ENCODE peak calls at places on chromosomes 13 and 19, in four cellular contexts. S is mammary epithelial cell, T is tibial nerve, Y is fibroblast of lung. B is an unnamed sample.
A peak's percentile ranks its signal among the peaks of the same experiment; 100 is the strongest.

GRCh38 chr13:40666905-40667621 is 622 bp upstream of the FOXO1 start:
- DNase-seq in S (no peak), T (no peak), Y (no peak), B (peak; percentile 25)

GRCh38 chr19:56837492-56837891 is 3.0 kb downstream of the PEG3 start:
- DNase-seq in S (peak; percentile 1), T (peak; percentile 45), Y (no peak), B (no peak)

GRCh38 chr19:54418030-54418929 is 3.0 kb downstream of the TTYH1 start:
- DNase-seq in S (no peak), T (no peak), Y (peak; percentile 22), B (no peak)

GRCh38 chr19:50414850-50415660 is 3.7 kb upstream of the SPIB start:
- DNase-seq in S (peak; percentile 18), T (peak; percentile 63), Y (peak; percentile 39), B (peak; percentile 68)

GRCh38 chr13:45119990-45120864 is at the start of gene GTF2F2:
- DNase-seq in S (peak; percentile 85), T (peak; percentile 79), Y (peak; percentile 89), B (peak; percentile 82)

GRCh38 chr13:111049791-111050538 is 65.1 kb upstream of the ARHGEF7 start:
- DNase-seq in S (no peak), T (peak; percentile 69), Y (no peak), B (no peak)

GRCh38 chr19:7366701-7367420 is 18.1 kb downstream of the ARHGEF18 start:
- DNase-seq in S (peak; percentile 49), T (no peak), Y (peak; percentile 43), B (no peak)

GRCh38 chr19:13599681-13600080 is 93.4 kb upstream of the CACNA1A start:
- DNase-seq in S (no peak), T (no peak), Y (no peak), B (no peak)

GRCh38 chr19:54325194-54325621 is 12.2 kb upstream of the LILRA5 start:
- DNase-seq in S (peak; percentile 10), T (peak; percentile 59), Y (no peak), B (no peak)

GRCh38 chr13:31090921-31091624 is 70.6 kb downstream of the HSPH1 start:
- DNase-seq in S (no peak), T (no peak), Y (peak; percentile 23), B (no peak)

GRCh38 chr19:703651-704446 is 4.9 kb upstream of the PALM start:
- DNase-seq in S (peak; percentile 16), T (peak; percentile 76), Y (no peak), B (peak; percentile 16)

GRCh38 chr13:29702912-29703351 is 107.4 kb upstream of the SLC7A1 start:
- DNase-seq in S (peak; percentile 90), T (peak; percentile 38), Y (peak; percentile 92), B (no peak)

GRCh38 chr13:110318920-110319319 is 11.8 kb downstream of the COL4A2 start:
- DNase-seq in S (no peak), T (no peak), Y (no peak), B (no peak)

GRCh38 chr19:2726160-2726855 is 5.1 kb upstream of the DIRAS1 start:
- DNase-seq in S (no peak), T (no peak), Y (no peak), B (no peak)

GRCh38 chr19:6457958-6458694 is 1.5 kb downstream of the SLC25A23 start:
- DNase-seq in S (no peak), T (no peak), Y (no peak), B (no peak)

GRCh38 chr19:30361721-30362120 is 10.5 kb upstream of the ZNF536 start:
- DNase-seq in S (no peak), T (no peak), Y (no peak), B (no peak)

GRCh38 chr13:98801626-98802418 is 49.4 kb upstream of the SLC15A1 start:
- DNase-seq in S (no peak), T (no peak), Y (no peak), B (no peak)

GRCh38 chr13:31032574-31033095 is 100.2 kb downstream of the TEX26 start:
- DNase-seq in S (peak; percentile 64), T (no peak), Y (peak; percentile 68), B (no peak)

GRCh38 chr13:52061587-52061986 is 37.1 kb downstream of the UTP14C start:
- DNase-seq in S (no peak), T (no peak), Y (peak; percentile 46), B (no peak)

GRCh38 chr13:49112782-49113525 is 107.2 kb upstream of the MLNR start:
- DNase-seq in S (no peak), T (no peak), Y (peak; percentile 39), B (no peak)

GRCh38 chr13:38264363-38265134 is 85.1 kb upstream of the UFM1 start:
- DNase-seq in S (no peak), T (no peak), Y (no peak), B (no peak)

GRCh38 chr13:26996965-26997752 is 174.5 kb downstream of the USP12 start:
- DNase-seq in S (no peak), T (no peak), Y (no peak), B (no peak)

GRCh38 chr13:51848674-51849073 is 3.7 kb upstream of the TMEM272 start:
- DNase-seq in S (no peak), T (no peak), Y (peak; percentile 60), B (no peak)

GRCh38 chr19:50465986-50466771 is 10.1 kb upstream of the EMC10 start:
- DNase-seq in S (no peak), T (no peak), Y (peak; percentile 4), B (no peak)

GRCh38 chr13:53357582-53357981 is 329.0 kb downstream of the OLFM4 start:
- DNase-seq in S (no peak), T (no peak), Y (no peak), B (no peak)

GRCh38 chr13:78431328-78431727 is 172.0 kb downstream of the POU4F1 start:
- DNase-seq in S (no peak), T (no peak), Y (no peak), B (no peak)

GRCh38 chr13:31719214-31719613 is 20.1 kb upstream of the RXFP2 start:
- DNase-seq in S (no peak), T (no peak), Y (no peak), B (no peak)

GRCh38 chr13:31896427-31896826 is 135.1 kb upstream of the FRY start:
- DNase-seq in S (peak; percentile 19), T (peak; percentile 20), Y (peak; percentile 77), B (no peak)

GRCh38 chr13:76094645-76095044 is 458.5 kb downstream of the LMO7 start:
- DNase-seq in S (no peak), T (no peak), Y (no peak), B (no peak)

GRCh38 chr13:27298849-27299248 is 28.2 kb downstream of the RASL11A start:
- DNase-seq in S (no peak), T (no peak), Y (no peak), B (no peak)

GRCh38 chr13:51675385-51675784 is 91.1 kb downstream of the WDFY2 start:
- DNase-seq in S (peak; percentile 83), T (no peak), Y (no peak), B (no peak)

GRCh38 chr19:29697523-29698261 is 17.4 kb downstream of the C19orf12 start:
- DNase-seq in S (no peak), T (no peak), Y (no peak), B (no peak)

GRCh38 chr13:79735228-79735627 is 254.3 kb downstream of the NDFIP2 start:
- DNase-seq in S (no peak), T (no peak), Y (peak; percentile 77), B (no peak)

GRCh38 chr19:16609511-16609910 is 18.5 kb downstream of the MED26 start:
- DNase-seq in S (no peak), T (no peak), Y (no peak), B (no peak)
- H3K27ac ChIP-seq in S (no peak overlapping the region), T (no peak overlapping the region), Y (no peak overlapping the region), B (no peak overlapping the region)

GRCh38 chr19:17006579-17006978 is 20.0 kb downstream of the CPAMD8 start:
- DNase-seq in S (no peak), T (no peak), Y (no peak), B (no peak)

GRCh38 chr19:17011485-17011884 is 15.1 kb downstream of the CPAMD8 start:
- DNase-seq in S (no peak), T (no peak), Y (no peak), B (no peak)
- H3K9me3 ChIP-seq in S (peaks cover 3% of the 10 kb centered on the region), T (peaks cover 11% of the 10 kb centered on the region), Y (no peaks in the 10 kb centered on the region), B (no peaks in the 10 kb centered on the region)

GRCh38 chr19:5023128-5023571 is 54.2 kb downstream of the KDM4B start:
- DNase-seq in S (no peak), T (no peak), Y (no peak), B (no peak)
- H3K27ac ChIP-seq in S (no peak overlapping the region), T (no peak overlapping the region), Y (no peak overlapping the region), B (no peak overlapping the region)

GRCh38 chr19:22735911-22736645 is 47.9 kb downstream of the ZNF99 start:
- DNase-seq in S (no peak), T (no peak), Y (no peak), B (no peak)

GRCh38 chr19:22733691-22734090 is 50.3 kb downstream of the ZNF99 start:
- DNase-seq in S (no peak), T (no peak), Y (no peak), B (no peak)
- H3K9me3 ChIP-seq in S (peaks cover 61% of the 10 kb centered on the region), T (peaks cover 33% of the 10 kb centered on the region), Y (no peaks in the 10 kb centered on the region), B (peaks cover 6% of the 10 kb centered on the region)

GRCh38 chr19:5125797-5126497 is 157.0 kb downstream of the KDM4B start:
- DNase-seq in S (no peak), T (no peak), Y (peak; percentile 24), B (no peak)
- H3K27ac ChIP-seq in S (no peak overlapping the region), T (peak overlapping the region; percentile 60), Y (no peak overlapping the region), B (no peak overlapping the region)

GRCh38 chr19:22628401-22628800 is 5.7 kb upstream of the ZNF492 start:
- DNase-seq in S (no peak), T (no peak), Y (no peak), B (no peak)
- H3K9me3 ChIP-seq in S (peaks cover 45% of the 10 kb centered on the region), T (peaks cover under 1% of the 10 kb centered on the region), Y (no peaks in the 10 kb centered on the region), B (peaks cover 4% of the 10 kb centered on the region)

DNA sequence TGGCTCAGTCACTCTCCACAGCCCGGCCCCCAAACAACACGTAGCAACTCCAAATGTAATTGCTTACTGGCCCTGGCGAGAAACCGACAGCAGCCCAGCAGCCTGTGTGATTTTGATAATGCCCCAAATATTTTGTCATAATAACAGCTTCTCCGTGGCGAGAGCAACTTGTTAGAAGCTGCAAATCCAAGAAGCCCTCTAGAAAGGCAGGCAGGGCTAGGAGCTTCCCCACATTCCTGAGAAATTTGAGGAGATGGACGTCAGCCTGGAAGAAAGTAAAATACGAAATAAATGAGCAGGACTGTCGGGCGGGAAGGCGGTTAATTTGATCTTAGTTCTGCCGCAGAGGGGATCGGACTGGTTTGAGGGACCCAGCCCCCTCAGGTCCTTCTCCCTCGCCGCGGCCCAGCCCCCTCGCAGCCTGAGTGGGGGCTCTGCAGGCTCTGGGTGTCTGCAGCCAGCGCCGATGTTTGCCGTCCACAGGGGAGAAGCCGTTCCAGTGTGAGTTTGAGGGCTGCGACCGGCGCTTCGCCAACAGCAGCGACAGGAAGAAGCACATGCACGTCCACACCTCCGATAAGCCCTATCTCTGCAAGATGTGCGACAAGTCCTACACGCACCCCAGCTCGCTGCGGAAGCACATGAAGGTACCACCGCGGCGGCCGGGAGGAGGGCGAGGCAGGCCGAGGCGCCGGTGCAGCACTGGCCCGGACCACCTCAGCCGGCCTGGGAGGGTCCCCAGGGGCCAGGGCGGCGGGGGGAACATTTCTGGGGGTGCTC is 3.1 kb downstream of the ZIC2 start:
- DNase-seq in S (no peak), T (no peak), Y (no peak), B (no peak)
- H3K27ac ChIP-seq in S (no peak overlapping the region), T (no peak overlapping the region), Y (no peak overlapping the region), B (no peak overlapping the region)

GRCh38 chr19:36635342-36635741 is 30.2 kb downstream of the ZNF382 start:
- DNase-seq in S (no peak), T (no peak), Y (no peak), B (no peak)
- H3K9me3 ChIP-seq in S (peaks cover 50% of the 10 kb centered on the region), T (peaks cover 100% of the 10 kb centered on the region), Y (no peaks in the 10 kb centered on the region), B (peaks cover 100% of the 10 kb centered on the region)

B was measured in CD4-positive, alpha-beta T cell.